ENCODE peak calls at places on chromosome 2, in eight cellular contexts. One of them, this sample, is unnamed.

GRCh38 chr2:5841126-5841525 is 148.9 kb downstream of the SOX11 start:
- DNase-seq in AG04450: no peak
- DNase-seq in fibroblast of mammary gland: no peak
- DNase-seq in GM12865: no peak
- DNase-seq in Panc1: no peak
- DNase-seq in transverse colon: no peak
- DNase-seq in neural progenitor cell: no peak
- DNase-seq in cardiac fibroblast: no peak
- DNase-seq in this sample: no peak

GRCh38 chr2:85787282-85787980 is 33.6 kb downstream of the ATOH8 start:
- DNase-seq in AG04450: no peak
- DNase-seq in fibroblast of mammary gland: no peak
- DNase-seq in GM12865: no peak
- DNase-seq in Panc1: no peak
- DNase-seq in transverse colon: no peak
- DNase-seq in neural progenitor cell: no peak
- DNase-seq in cardiac fibroblast: no peak
- DNase-seq in this sample: no peak

GRCh38 chr2:72661985-72662384 is 163.8 kb downstream of the EXOC6B start:
- DNase-seq in AG04450: no peak
- DNase-seq in fibroblast of mammary gland: no peak
- DNase-seq in GM12865: no peak
- DNase-seq in Panc1: no peak
- DNase-seq in transverse colon: no peak
- DNase-seq in neural progenitor cell: no peak
- DNase-seq in cardiac fibroblast: no peak
- DNase-seq in this sample: no peak

GRCh38 chr2:235677276-235677788 is 183.5 kb downstream of the AGAP1 start:
- DNase-seq in AG04450: no peak
- DNase-seq in fibroblast of mammary gland: no peak
- DNase-seq in GM12865: no peak
- DNase-seq in Panc1: no peak
- DNase-seq in transverse colon: no peak
- DNase-seq in neural progenitor cell: no peak
- DNase-seq in cardiac fibroblast: peak; percentile 26
- DNase-seq in this sample: no peak

GRCh38 chr2:67322361-67323001 is 74.7 kb upstream of the ETAA1 start:
- DNase-seq in AG04450: peak; percentile 42
- DNase-seq in fibroblast of mammary gland: peak; percentile 61
- DNase-seq in GM12865: peak; percentile 5
- DNase-seq in Panc1: peak; percentile 55
- DNase-seq in transverse colon: peak; percentile 14
- DNase-seq in neural progenitor cell: peak; percentile 69
- DNase-seq in cardiac fibroblast: peak; percentile 58
- DNase-seq in this sample: peak; percentile 37

GRCh38 chr2:74374509-74375205 is 5.5 kb downstream of the DCTN1 start:
- DNase-seq in AG04450: peak; percentile 24
- DNase-seq in fibroblast of mammary gland: peak; percentile 81
- DNase-seq in GM12865: no peak
- DNase-seq in Panc1: no peak
- DNase-seq in transverse colon: peak; percentile 70
- DNase-seq in neural progenitor cell: peak; percentile 93
- DNase-seq in cardiac fibroblast: peak; percentile 75
- DNase-seq in this sample: peak; percentile 66

GRCh38 chr2:189492451-189492850 is 51.2 kb downstream of the WDR75 start:
- DNase-seq in AG04450: no peak
- DNase-seq in fibroblast of mammary gland: peak; percentile 28
- DNase-seq in GM12865: no peak
- DNase-seq in Panc1: no peak
- DNase-seq in transverse colon: no peak
- DNase-seq in neural progenitor cell: no peak
- DNase-seq in cardiac fibroblast: no peak
- DNase-seq in this sample: no peak

GRCh38 chr2:186382932-186383331 is 103.1 kb upstream of the ZC3H15 start:
- DNase-seq in AG04450: no peak
- DNase-seq in fibroblast of mammary gland: no peak
- DNase-seq in GM12865: no peak
- DNase-seq in Panc1: no peak
- DNase-seq in transverse colon: no peak
- DNase-seq in neural progenitor cell: no peak
- DNase-seq in cardiac fibroblast: no peak
- DNase-seq in this sample: no peak

GRCh38 chr2:119491776-119492525 is 32.3 kb downstream of the SCTR start:
- DNase-seq in AG04450: peak; percentile 18
- DNase-seq in fibroblast of mammary gland: peak; percentile 45
- DNase-seq in GM12865: no peak
- DNase-seq in Panc1: peak; percentile 62
- DNase-seq in transverse colon: peak; percentile 44
- DNase-seq in neural progenitor cell: no peak
- DNase-seq in cardiac fibroblast: peak; percentile 83
- DNase-seq in this sample: peak; percentile 69

GRCh38 chr2:221529943-221530652 is 42.0 kb downstream of the EPHA4 start:
- DNase-seq in AG04450: peak; percentile 63
- DNase-seq in fibroblast of mammary gland: peak; percentile 90
- DNase-seq in GM12865: no peak
- DNase-seq in Panc1: no peak
- DNase-seq in transverse colon: no peak
- DNase-seq in neural progenitor cell: no peak
- DNase-seq in cardiac fibroblast: peak; percentile 36
- DNase-seq in this sample: no peak

GRCh38 chr2:119175517-119175916 is 17.0 kb upstream of the C1QL2 start:
- DNase-seq in AG04450: no peak
- DNase-seq in fibroblast of mammary gland: no peak
- DNase-seq in GM12865: no peak
- DNase-seq in Panc1: no peak
- DNase-seq in transverse colon: no peak
- DNase-seq in neural progenitor cell: no peak
- DNase-seq in cardiac fibroblast: no peak
- DNase-seq in this sample: no peak

GRCh38 chr2:219689676-219690628 is 62.5 kb downstream of the SLC4A3 start:
- DNase-seq in AG04450: no peak
- DNase-seq in fibroblast of mammary gland: peak; percentile 77
- DNase-seq in GM12865: peak; percentile 76
- DNase-seq in Panc1: no peak
- DNase-seq in transverse colon: peak; percentile 29
- DNase-seq in neural progenitor cell: peak; percentile 61
- DNase-seq in cardiac fibroblast: peak; percentile 85
- DNase-seq in this sample: peak; percentile 51

GRCh38 chr2:28587526-28588230 is 91.8 kb downstream of the PLB1 start:
- DNase-seq in AG04450: no peak
- DNase-seq in fibroblast of mammary gland: no peak
- DNase-seq in GM12865: no peak
- DNase-seq in Panc1: no peak
- DNase-seq in transverse colon: no peak
- DNase-seq in neural progenitor cell: no peak
- DNase-seq in cardiac fibroblast: no peak
- DNase-seq in this sample: no peak

GRCh38 chr2:95346738-95347671 is 49.9 kb downstream of the KCNIP3 start:
- DNase-seq in AG04450: no peak
- DNase-seq in fibroblast of mammary gland: peak; percentile 6
- DNase-seq in GM12865: no peak
- DNase-seq in Panc1: no peak
- DNase-seq in transverse colon: no peak
- DNase-seq in neural progenitor cell: peak; percentile 59
- DNase-seq in cardiac fibroblast: peak; percentile 35
- DNase-seq in this sample: no peak

GRCh38 chr2:42196403-42197267 is 27.5 kb downstream of the EML4 start:
- DNase-seq in AG04450: no peak
- DNase-seq in fibroblast of mammary gland: peak; percentile 50
- DNase-seq in GM12865: peak; percentile 45
- DNase-seq in Panc1: no peak
- DNase-seq in transverse colon: peak; percentile 48
- DNase-seq in neural progenitor cell: peak; percentile 57
- DNase-seq in cardiac fibroblast: peak; percentile 71
- DNase-seq in this sample: peak; percentile 39

GRCh38 chr2:65536596-65536995 is 104.2 kb upstream of the SPRED2 start:
- DNase-seq in AG04450: no peak
- DNase-seq in fibroblast of mammary gland: no peak
- DNase-seq in GM12865: peak; percentile 73
- DNase-seq in Panc1: no peak
- DNase-seq in transverse colon: no peak
- DNase-seq in neural progenitor cell: no peak
- DNase-seq in cardiac fibroblast: no peak
- DNase-seq in this sample: no peak

GRCh38 chr2:225486226-225486625 is 86.7 kb downstream of the NYAP2 start:
- DNase-seq in AG04450: no peak
- DNase-seq in fibroblast of mammary gland: no peak
- DNase-seq in GM12865: no peak
- DNase-seq in Panc1: no peak
- DNase-seq in transverse colon: no peak
- DNase-seq in neural progenitor cell: no peak
- DNase-seq in cardiac fibroblast: no peak
- DNase-seq in this sample: no peak

GRCh38 chr2:11750422-11750821 is 4.0 kb downstream of the LPIN1 start:
- DNase-seq in AG04450: no peak
- DNase-seq in fibroblast of mammary gland: peak; percentile 52
- DNase-seq in GM12865: peak; percentile 84
- DNase-seq in Panc1: no peak
- DNase-seq in transverse colon: no peak
- DNase-seq in neural progenitor cell: no peak
- DNase-seq in cardiac fibroblast: no peak
- DNase-seq in this sample: no peak

GRCh38 chr2:133365117-133365516 is 203.1 kb downstream of the NCKAP5 start:
- DNase-seq in AG04450: no peak
- DNase-seq in fibroblast of mammary gland: no peak
- DNase-seq in GM12865: no peak
- DNase-seq in Panc1: no peak
- DNase-seq in transverse colon: no peak
- DNase-seq in neural progenitor cell: no peak
- DNase-seq in cardiac fibroblast: no peak
- DNase-seq in this sample: no peak

DNA sequence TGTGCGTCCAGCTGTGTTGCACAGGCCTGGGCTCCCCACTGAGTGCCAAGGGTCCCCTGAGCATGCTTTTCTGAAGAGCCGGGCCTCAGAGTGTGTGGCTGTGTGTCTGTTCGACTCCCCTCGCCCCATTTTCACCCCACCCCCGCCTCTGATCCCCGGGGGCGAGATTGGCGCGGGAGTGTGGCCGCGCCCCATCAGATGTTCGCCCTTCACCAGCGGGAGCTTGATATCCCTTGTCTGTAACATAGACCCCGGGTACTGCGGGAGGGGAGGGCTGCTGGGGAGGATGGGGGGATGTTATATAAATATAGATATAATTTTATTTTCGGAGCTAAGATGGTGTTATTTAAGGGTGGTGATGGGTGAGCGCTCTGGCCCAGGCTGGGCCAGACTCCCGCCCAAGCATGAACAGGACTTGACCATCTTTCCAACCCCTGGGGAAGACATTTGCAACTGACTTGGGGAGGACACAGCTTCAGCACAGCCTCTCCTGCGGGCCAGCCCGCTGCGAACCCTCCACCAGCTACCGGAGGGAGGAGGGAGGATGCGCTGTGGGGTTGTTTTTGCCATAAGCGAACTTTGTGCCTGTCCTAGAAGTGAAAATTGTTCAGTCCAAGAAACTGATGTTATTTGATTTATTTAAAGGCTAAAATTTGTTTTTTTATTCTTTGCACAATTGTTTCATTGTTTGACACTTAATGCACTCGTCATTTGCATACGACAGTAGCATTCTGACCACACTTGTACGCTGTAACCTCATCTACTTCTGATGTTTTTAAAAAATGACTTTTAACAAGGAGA is 1.6 kb downstream of the RHOB start:
- DNase-seq in AG04450: no peak
- DNase-seq in fibroblast of mammary gland: peak; percentile 29
- DNase-seq in GM12865: no peak
- DNase-seq in Panc1: no peak
- DNase-seq in transverse colon: no peak
- DNase-seq in neural progenitor cell: peak; percentile 29
- DNase-seq in cardiac fibroblast: peak; percentile 64
- DNase-seq in this sample: no peak
- H3K4me3 ChIP-seq in AG04450: peak overlapping the region; percentile 91
- H3K4me3 ChIP-seq in fibroblast of mammary gland: peak overlapping the region; percentile 87
- H3K4me3 ChIP-seq in GM12865: peak overlapping the region; percentile 77
- H3K4me3 ChIP-seq in Panc1: peak overlapping the region; percentile 73
- H3K4me3 ChIP-seq in transverse colon: peak overlapping the region; percentile 62
- H3K4me3 ChIP-seq in neural progenitor cell: peak overlapping the region; percentile 59
- H3K4me3 ChIP-seq in cardiac fibroblast: peak overlapping the region; percentile 98
- H3K4me3 ChIP-seq in this sample: peak overlapping the region; percentile 97

GRCh38 chr2:100476606-100477005 is 6.3 kb downstream of the NMS start:
- DNase-seq in AG04450: no peak
- DNase-seq in fibroblast of mammary gland: no peak
- DNase-seq in GM12865: no peak
- DNase-seq in Panc1: no peak
- DNase-seq in transverse colon: no peak
- DNase-seq in neural progenitor cell: no peak
- DNase-seq in cardiac fibroblast: no peak
- DNase-seq in this sample: no peak
- H3K4me3 ChIP-seq in AG04450: no peak overlapping the region
- H3K4me3 ChIP-seq in fibroblast of mammary gland: no peak overlapping the region
- H3K4me3 ChIP-seq in GM12865: no peak overlapping the region
- H3K4me3 ChIP-seq in Panc1: no peak overlapping the region
- H3K4me3 ChIP-seq in transverse colon: no peak overlapping the region
- H3K4me3 ChIP-seq in neural progenitor cell: no peak overlapping the region
- H3K4me3 ChIP-seq in cardiac fibroblast: no peak overlapping the region
- H3K4me3 ChIP-seq in this sample: no peak overlapping the region

GRCh38 chr2:184040230-184040629 is 558.1 kb upstream of the ZNF804A start:
- DNase-seq in AG04450: no peak
- DNase-seq in fibroblast of mammary gland: no peak
- DNase-seq in GM12865: no peak
- DNase-seq in Panc1: no peak
- DNase-seq in transverse colon: no peak
- DNase-seq in neural progenitor cell: no peak
- DNase-seq in cardiac fibroblast: no peak
- DNase-seq in this sample: no peak

GRCh38 chr2:184041077-184041476 is 557.3 kb upstream of the ZNF804A start:
- DNase-seq in AG04450: no peak
- DNase-seq in fibroblast of mammary gland: no peak
- DNase-seq in GM12865: no peak
- DNase-seq in Panc1: no peak
- DNase-seq in transverse colon: no peak
- DNase-seq in neural progenitor cell: no peak
- DNase-seq in cardiac fibroblast: peak; percentile 17
- DNase-seq in this sample: no peak

GRCh38 chr2:184039493-184039892 is 558.8 kb upstream of the ZNF804A start:
- DNase-seq in AG04450: no peak
- DNase-seq in fibroblast of mammary gland: no peak
- DNase-seq in GM12865: no peak
- DNase-seq in Panc1: no peak
- DNase-seq in transverse colon: no peak
- DNase-seq in neural progenitor cell: no peak
- DNase-seq in cardiac fibroblast: no peak
- DNase-seq in this sample: no peak
- H3K4me3 ChIP-seq in AG04450: no peak overlapping the region
- H3K4me3 ChIP-seq in fibroblast of mammary gland: no peak overlapping the region
- H3K4me3 ChIP-seq in GM12865: no peak overlapping the region
- H3K4me3 ChIP-seq in Panc1: no peak overlapping the region
- H3K4me3 ChIP-seq in transverse colon: no peak overlapping the region
- H3K4me3 ChIP-seq in neural progenitor cell: no peak overlapping the region
- H3K4me3 ChIP-seq in cardiac fibroblast: no peak overlapping the region
- H3K4me3 ChIP-seq in this sample: no peak overlapping the region

DNA sequence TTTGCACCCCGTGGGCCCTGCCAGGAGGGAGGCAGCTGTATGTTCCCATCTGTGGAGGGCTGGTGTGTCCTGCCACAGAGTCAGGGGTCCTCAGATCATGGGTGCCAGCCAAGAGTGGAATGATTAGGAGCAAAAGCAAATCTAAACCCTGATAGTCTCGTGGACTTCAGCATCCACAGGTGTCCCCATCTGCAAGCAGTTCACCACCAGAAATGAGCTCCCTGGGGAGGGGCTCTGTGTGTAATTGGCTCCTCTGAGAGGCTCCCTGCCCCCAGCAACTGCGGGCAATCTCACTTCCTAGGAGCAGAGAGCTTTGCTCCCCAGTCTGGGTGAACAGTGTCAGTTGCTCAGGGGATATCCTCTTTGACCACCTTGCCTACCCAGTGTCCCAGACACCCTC is 78.1 kb downstream of the HNRNPLL start:
- DNase-seq in AG04450: no peak
- DNase-seq in fibroblast of mammary gland: no peak
- DNase-seq in GM12865: no peak
- DNase-seq in Panc1: no peak
- DNase-seq in transverse colon: no peak
- DNase-seq in neural progenitor cell: no peak
- DNase-seq in cardiac fibroblast: no peak
- DNase-seq in this sample: no peak
- H3K4me3 ChIP-seq in AG04450: no peak overlapping the region
- H3K4me3 ChIP-seq in fibroblast of mammary gland: no peak overlapping the region
- H3K4me3 ChIP-seq in GM12865: no peak overlapping the region
- H3K4me3 ChIP-seq in Panc1: no peak overlapping the region
- H3K4me3 ChIP-seq in transverse colon: no peak overlapping the region
- H3K4me3 ChIP-seq in neural progenitor cell: no peak overlapping the region
- H3K4me3 ChIP-seq in cardiac fibroblast: no peak overlapping the region
- H3K4me3 ChIP-seq in this sample: no peak overlapping the region